ENCODE peak calls at places on chromosome 19, in seven cellular contexts. U is upper lobe of left lung, H is transverse colon, W is breast epithelium, L is HCT116, E is stomach, Q is suprapubic skin. A is an unnamed sample.

GRCh38 chr19:15280048-15280725 is 47.9 kb upstream of the EPHX3 start:
- DNase-seq in W (no peak), L (no peak), U (peak; percentile 47), Q (no peak), H (no peak), E (no peak), A (no peak)

GRCh38 chr19:13082192-13083007 is 20.3 kb downstream of the LYL1 start:
- DNase-seq in U (no peak), E (no peak), L (no peak), H (no peak), Q (no peak), W (no peak), A (no peak)

GRCh38 chr19:4337906-4338440 is 654 bp downstream of the STAP2 start:
- DNase-seq in H (peak; percentile 62), Q (no peak), L (no peak), W (no peak), U (peak; percentile 41), E (peak; percentile 33), A (no peak)

GRCh38 chr19:33329727-33330126 is 27.4 kb upstream of the CEBPA start:
- DNase-seq in H (no peak), L (no peak), U (no peak), W (no peak), E (no peak), Q (no peak), A (no peak)

GRCh38 chr19:10884273-10884672 is 12.9 kb downstream of the CARM1 start:
- DNase-seq in E (no peak), H (peak; percentile 30), Q (no peak), W (no peak), L (peak; percentile 13), U (no peak), A (no peak)

GRCh38 chr19:28608292-28608691 is 604.7 kb downstream of the UQCRFS1 start:
- DNase-seq in H (no peak), W (no peak), Q (no peak), L (no peak), E (no peak), U (no peak), A (no peak)

GRCh38 chr19:4014541-4015491 is 7.3 kb downstream of the PIAS4 start:
- DNase-seq in L (no peak), U (peak; percentile 34), Q (no peak), H (no peak), E (peak; percentile 55), W (peak; percentile 67), A (no peak)

GRCh38 chr19:10514211-10515145 is 2.8 kb downstream of the S1PR5 start:
- DNase-seq in U (no peak), L (no peak), H (no peak), Q (no peak), W (no peak), E (no peak), A (no peak)

GRCh38 chr19:12985049-12985776 is 10.1 kb upstream of the NFIX start:
- DNase-seq in W (no peak), U (peak; percentile 70), L (peak; percentile 70), E (peak; percentile 82), H (peak; percentile 88), Q (peak; percentile 93), A (no peak)

GRCh38 chr19:16034180-16034579 is 42.1 kb upstream of the TPM4 start:
- DNase-seq in H (no peak), U (no peak), E (peak; percentile 15), W (no peak), L (no peak), Q (no peak), A (peak; percentile 43)

DNA sequence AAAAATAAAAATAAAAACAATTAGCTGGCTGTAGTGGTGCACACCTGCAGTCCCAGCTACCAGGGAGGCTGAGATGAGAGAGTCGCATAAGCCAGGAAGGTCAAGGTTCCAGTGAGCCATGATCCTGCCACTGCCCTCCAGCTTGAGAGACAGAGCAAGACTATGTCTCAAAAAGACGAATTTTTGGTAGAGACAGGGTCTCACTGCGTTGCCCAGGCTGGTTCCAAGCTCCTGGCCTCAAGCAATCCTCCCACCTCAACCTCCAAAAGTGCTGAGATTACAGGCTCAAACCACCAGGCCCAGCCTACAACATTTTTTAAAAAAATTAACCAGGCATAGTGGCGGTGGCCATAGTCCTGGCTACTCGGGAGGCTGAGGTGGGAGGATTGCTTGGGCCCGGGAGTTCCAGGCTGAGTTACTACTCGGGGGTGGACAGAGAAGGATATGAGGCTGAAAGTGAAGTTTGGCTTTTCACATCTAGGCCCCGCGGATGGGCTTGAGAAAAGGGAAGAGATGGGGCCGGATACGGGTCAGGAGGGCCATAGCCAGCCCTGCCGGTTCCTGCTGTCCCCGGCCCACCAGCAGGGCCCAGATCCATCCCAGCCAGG is 10.2 kb downstream of the NDUFA11 start:
- DNase-seq in L (no peak), H (no peak), W (no peak), U (no peak), Q (no peak), E (no peak), A (no peak)
- TF ChIP-seq POLR2AphosphoS5 in L (no peak), H (no peak), W (no peak), U (no peak), Q (no peak), E (no peak), A (no peak)

DNA sequence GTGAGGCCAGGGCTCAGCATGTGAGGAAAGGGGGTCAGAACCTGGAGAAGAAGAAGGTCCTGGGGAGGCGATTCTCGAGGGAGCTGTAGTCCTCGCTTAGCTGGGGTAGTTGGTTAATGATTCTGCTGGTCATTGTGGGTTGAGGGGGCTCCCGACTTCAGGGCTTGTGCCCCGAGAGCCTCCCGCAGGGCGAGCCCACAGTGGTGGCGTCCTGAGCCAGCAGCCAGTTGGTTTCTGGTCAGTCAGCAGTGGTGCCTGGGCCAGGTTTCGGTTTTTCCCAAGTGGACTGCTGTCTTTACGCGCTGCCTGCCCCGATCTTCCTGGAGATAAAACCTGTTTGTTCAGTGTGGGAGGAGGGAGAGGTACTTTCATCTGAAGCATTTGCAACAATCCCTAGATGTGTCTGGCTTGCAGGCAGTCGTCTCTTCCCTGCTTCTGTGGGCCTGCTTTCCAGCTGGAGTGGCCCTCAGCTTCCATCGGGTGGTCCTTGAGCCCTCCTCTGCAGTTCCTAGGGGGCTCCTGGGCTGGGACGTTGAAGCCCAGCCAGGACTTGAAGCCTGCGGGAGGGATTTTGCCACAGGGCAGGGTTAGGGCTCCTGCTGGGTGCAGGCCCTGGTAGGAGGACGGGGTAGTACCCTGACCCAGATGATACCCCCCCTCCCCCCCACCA is 3.2 kb downstream of the PTBP1 start:
- DNase-seq in E (peak; percentile 69), W (peak; percentile 88), H (peak; percentile 61), L (no peak), U (peak; percentile 63), Q (no peak), A (no peak)
- TF ChIP-seq POLR2A in E (no peak), W (no peak), H (peak; percentile 14), L (no peak), U (no peak), Q (no peak), A (no peak)

DNA sequence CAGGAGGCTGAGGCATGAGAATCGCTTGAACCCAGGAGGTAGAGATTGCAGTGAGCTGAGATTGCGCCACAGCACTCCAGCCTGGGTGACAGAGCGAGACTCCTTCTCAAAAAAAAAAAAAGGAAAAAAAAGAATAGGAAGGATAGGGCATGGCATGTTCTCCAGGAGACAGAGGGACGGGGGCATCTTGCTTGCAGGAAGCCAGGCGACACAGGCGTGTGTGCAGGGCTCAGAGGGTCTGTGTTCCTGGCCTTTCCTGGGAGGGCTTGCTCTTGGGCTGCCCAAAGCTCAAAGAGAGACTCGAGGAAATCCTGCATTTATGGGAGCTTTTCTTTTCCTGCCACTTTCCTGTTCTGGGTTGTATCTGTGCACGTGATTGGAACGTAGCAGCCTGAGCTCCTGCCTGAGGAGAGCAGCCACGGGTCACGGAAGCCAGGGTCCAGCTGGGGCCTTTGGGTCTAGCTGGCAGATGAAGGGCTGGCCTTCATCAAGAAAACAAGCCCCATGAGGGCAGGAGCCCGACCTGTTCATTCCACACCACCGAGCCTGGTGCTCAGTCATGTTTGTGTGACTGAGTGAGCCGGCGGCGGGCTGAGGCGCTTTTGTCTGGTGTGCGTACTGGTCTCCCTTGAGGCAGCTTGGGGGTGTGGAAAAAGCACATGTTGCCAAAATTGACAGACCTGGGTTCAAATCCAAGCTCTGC is 44.5 kb downstream of the CAPN12 start:
- DNase-seq in W (no peak), L (no peak), U (no peak), E (no peak), H (no peak), Q (no peak), A (no peak)
- H3K4me1 ChIP-seq in W (peaks cover 4% of the 10 kb centered on the region), L (peaks cover 34% of the 10 kb centered on the region), U (peaks cover 85% of the 10 kb centered on the region), E (peaks cover 96% of the 10 kb centered on the region), H (peaks cover 69% of the 10 kb centered on the region), Q (peaks cover 78% of the 10 kb centered on the region), A (peaks cover 100% of the 10 kb centered on the region)

GRCh38 chr19:55301459-55302331 is 17.9 kb downstream of the BRSK1 start:
- DNase-seq in U (peak; percentile 86), H (peak; percentile 93), W (peak; percentile 82), E (peak; percentile 91), L (peak; percentile 54), Q (peak; percentile 91), A (peak; percentile 97)
- TF ChIP-seq POLR2AphosphoS5 in U (no peak), H (no peak), W (peak; percentile 31), E (no peak), L (peak; percentile 22), Q (no peak), A (peak; percentile 84)

GRCh38 chr19:18438331-18439024 is 545 bp upstream of the ISYNA1 start:
- DNase-seq in U (no peak), L (no peak), H (no peak), Q (no peak), E (no peak), W (no peak), A (peak; percentile 84)

GRCh38 chr19:18437481-18438330 is at the start of gene ISYNA1:
- DNase-seq in L (no peak), W (no peak), E (peak; percentile 62), H (peak; percentile 62), U (no peak), Q (no peak), A (peak; percentile 91)

GRCh38 chr19:18435185-18435841 is 2.6 kb downstream of the ISYNA1 start:
- DNase-seq in U (no peak), Q (no peak), E (no peak), W (no peak), L (no peak), H (no peak), A (peak; percentile 79)

GRCh38 chr19:18435848-18436631 is 1.9 kb downstream of the ISYNA1 start:
- DNase-seq in Q (no peak), U (no peak), H (no peak), W (no peak), L (no peak), E (no peak), A (peak; percentile 77)

GRCh38 chr19:18436651-18437478 is 1.1 kb downstream of the ISYNA1 start:
- DNase-seq in U (peak; percentile 79), H (peak; percentile 86), W (no peak), Q (no peak), E (peak; percentile 75), L (no peak), A (peak; percentile 94)
- TF ChIP-seq POLR2A in U (no peak), H (no peak), W (no peak), Q (no peak), E (no peak), L (no peak), A (no peak)

DNA sequence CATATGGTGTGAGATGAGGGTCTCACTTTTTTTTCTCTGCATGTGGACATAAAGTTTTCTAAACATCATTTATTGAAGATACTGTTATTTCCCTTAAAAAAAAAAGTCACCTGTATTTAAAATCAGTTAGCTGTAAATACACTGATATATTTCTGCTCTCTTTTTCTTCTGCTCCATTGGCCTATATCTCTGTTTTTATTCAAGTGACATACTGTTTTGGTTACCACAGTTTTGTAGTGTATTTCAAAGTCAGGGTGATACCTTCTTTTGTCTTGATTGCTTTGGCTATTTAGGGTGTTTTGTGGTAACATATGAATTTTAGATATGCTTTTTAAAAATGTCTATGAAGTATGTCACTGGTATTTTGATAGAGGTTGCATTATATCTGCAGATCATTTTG is 15.8 kb upstream of the ZNF431 start:
- DNase-seq in Q (no peak), W (no peak), U (no peak), L (no peak), H (no peak), E (no peak), A (no peak)
- H3K4me1 ChIP-seq in Q (no peaks in the 10 kb centered on the region), W (no peaks in the 10 kb centered on the region), U (no peaks in the 10 kb centered on the region), L (no peaks in the 10 kb centered on the region), H (no peaks in the 10 kb centered on the region), E (no peaks in the 10 kb centered on the region), A (no peaks in the 10 kb centered on the region)

GRCh38 chr19:56132316-56132822 is 8.7 kb upstream of the ZNF444 start:
- DNase-seq in L (no peak), U (peak; percentile 71), Q (no peak), W (no peak), H (no peak), E (no peak), A (no peak)
- TF ChIP-seq POLR2AphosphoS5 in L (no peak), U (no peak), Q (no peak), W (no peak), H (no peak), E (no peak), A (no peak)

A was measured in spleen.